ENCODE peak calls at places on chromosomes 1 and 21, in seven cellular contexts. One of them, this sample, is unnamed.

GRCh38 chr1:174230399-174230798 is 71.1 kb downstream of the RABGAP1L start:
- DNase-seq in aorta: no peak
- DNase-seq in HCEC 1CT: no peak
- DNase-seq in AG10803: no peak
- DNase-seq in RWPE1: no peak
- DNase-seq in NAMALWA: no peak
- DNase-seq in NCI-H1105: no peak
- DNase-seq in this sample: no peak

GRCh38 chr1:18943162-18943561 is 13.3 kb downstream of the IFFO2 start:
- DNase-seq in aorta: no peak
- DNase-seq in HCEC 1CT: no peak
- DNase-seq in AG10803: no peak
- DNase-seq in RWPE1: no peak
- DNase-seq in NAMALWA: no peak
- DNase-seq in NCI-H1105: no peak
- DNase-seq in this sample: no peak

GRCh38 chr1:201053155-201053860 is 29.8 kb upstream of the KIF21B start:
- DNase-seq in aorta: no peak
- DNase-seq in HCEC 1CT: no peak
- DNase-seq in AG10803: no peak
- DNase-seq in RWPE1: no peak
- DNase-seq in NAMALWA: peak; percentile 42
- DNase-seq in NCI-H1105: no peak
- DNase-seq in this sample: no peak

GRCh38 chr1:225919906-225920305 is 4.1 kb downstream of the PYCR2 start:
- DNase-seq in aorta: peak; percentile 83
- DNase-seq in HCEC 1CT: peak; percentile 20
- DNase-seq in AG10803: peak; percentile 87
- DNase-seq in RWPE1: peak; percentile 93
- DNase-seq in NAMALWA: no peak
- DNase-seq in NCI-H1105: peak; percentile 54
- DNase-seq in this sample: no peak

GRCh38 chr1:39666772-39667171 is 5.1 kb downstream of the NT5C1A start:
- DNase-seq in aorta: no peak
- DNase-seq in HCEC 1CT: no peak
- DNase-seq in AG10803: no peak
- DNase-seq in RWPE1: no peak
- DNase-seq in NAMALWA: no peak
- DNase-seq in NCI-H1105: no peak
- DNase-seq in this sample: no peak

GRCh38 chr1:9843576-9843945 is 19.8 kb upstream of the CLSTN1 start:
- DNase-seq in aorta: no peak
- DNase-seq in HCEC 1CT: no peak
- DNase-seq in AG10803: no peak
- DNase-seq in RWPE1: peak; percentile 50
- DNase-seq in NAMALWA: no peak
- DNase-seq in NCI-H1105: peak; percentile 63
- DNase-seq in this sample: no peak

GRCh38 chr1:212301570-212301969 is 16.4 kb downstream of the PPP2R5A start:
- DNase-seq in aorta: no peak
- DNase-seq in HCEC 1CT: no peak
- DNase-seq in AG10803: peak; percentile 36
- DNase-seq in RWPE1: no peak
- DNase-seq in NAMALWA: no peak
- DNase-seq in NCI-H1105: no peak
- DNase-seq in this sample: no peak

GRCh38 chr1:235429143-235429542 is 61.9 kb downstream of the TBCE start:
- DNase-seq in aorta: no peak
- DNase-seq in HCEC 1CT: no peak
- DNase-seq in AG10803: peak; percentile 16
- DNase-seq in RWPE1: peak; percentile 21
- DNase-seq in NAMALWA: no peak
- DNase-seq in NCI-H1105: no peak
- DNase-seq in this sample: no peak

GRCh38 chr1:46520063-46520911 is 30.7 kb downstream of the DMBX1 start:
- DNase-seq in aorta: peak; percentile 79
- DNase-seq in HCEC 1CT: peak; percentile 52
- DNase-seq in AG10803: peak; percentile 77
- DNase-seq in RWPE1: peak; percentile 86
- DNase-seq in NAMALWA: no peak
- DNase-seq in NCI-H1105: peak; percentile 73
- DNase-seq in this sample: peak; percentile 92

GRCh38 chr21:41648591-41649031 is 118.2 kb downstream of the RIPK4 start:
- DNase-seq in aorta: no peak
- DNase-seq in HCEC 1CT: no peak
- DNase-seq in AG10803: peak; percentile 81
- DNase-seq in RWPE1: peak; percentile 73
- DNase-seq in NAMALWA: no peak
- DNase-seq in NCI-H1105: no peak
- DNase-seq in this sample: no peak

GRCh38 chr1:145926706-145927072 is 595 bp downstream of the RBM8A start:
- DNase-seq in aorta: no peak
- DNase-seq in HCEC 1CT: no peak
- DNase-seq in AG10803: no peak
- DNase-seq in RWPE1: no peak
- DNase-seq in NAMALWA: no peak
- DNase-seq in NCI-H1105: no peak
- DNase-seq in this sample: no peak

GRCh38 chr1:208601569-208601968 is 357.4 kb upstream of the PLXNA2 start:
- DNase-seq in aorta: no peak
- DNase-seq in HCEC 1CT: no peak
- DNase-seq in AG10803: peak; percentile 21
- DNase-seq in RWPE1: no peak
- DNase-seq in NAMALWA: no peak
- DNase-seq in NCI-H1105: no peak
- DNase-seq in this sample: peak; percentile 35

GRCh38 chr1:203467550-203467921 is 8.1 kb upstream of the PRELP start:
- DNase-seq in aorta: peak; percentile 92
- DNase-seq in HCEC 1CT: no peak
- DNase-seq in AG10803: peak; percentile 45
- DNase-seq in RWPE1: no peak
- DNase-seq in NAMALWA: no peak
- DNase-seq in NCI-H1105: no peak
- DNase-seq in this sample: no peak

GRCh38 chr1:115677172-115677542 is 35.4 kb downstream of the VANGL1 start:
- DNase-seq in aorta: no peak
- DNase-seq in HCEC 1CT: no peak
- DNase-seq in AG10803: peak; percentile 15
- DNase-seq in RWPE1: no peak
- DNase-seq in NAMALWA: peak; percentile 11
- DNase-seq in NCI-H1105: no peak
- DNase-seq in this sample: peak; percentile 83

GRCh38 chr1:222920169-222920568 is 105.3 kb downstream of the DISP1 start:
- DNase-seq in aorta: no peak
- DNase-seq in HCEC 1CT: peak; percentile 19
- DNase-seq in AG10803: no peak
- DNase-seq in RWPE1: no peak
- DNase-seq in NAMALWA: no peak
- DNase-seq in NCI-H1105: no peak
- DNase-seq in this sample: no peak

GRCh38 chr1:200890027-200890426 is 4.7 kb upstream of the INAVA start:
- DNase-seq in aorta: no peak
- DNase-seq in HCEC 1CT: no peak
- DNase-seq in AG10803: no peak
- DNase-seq in RWPE1: no peak
- DNase-seq in NAMALWA: no peak
- DNase-seq in NCI-H1105: no peak
- DNase-seq in this sample: no peak

GRCh38 chr1:60972841-60973364 is 109.5 kb upstream of the NFIA start:
- DNase-seq in aorta: no peak
- DNase-seq in HCEC 1CT: peak; percentile 87
- DNase-seq in AG10803: peak; percentile 84
- DNase-seq in RWPE1: peak; percentile 69
- DNase-seq in NAMALWA: no peak
- DNase-seq in NCI-H1105: no peak
- DNase-seq in this sample: no peak

GRCh38 chr1:201116091-201116490 is 3.9 kb upstream of the CACNA1S start:
- DNase-seq in aorta: no peak
- DNase-seq in HCEC 1CT: no peak
- DNase-seq in AG10803: no peak
- DNase-seq in RWPE1: no peak
- DNase-seq in NAMALWA: no peak
- DNase-seq in NCI-H1105: no peak
- DNase-seq in this sample: no peak

GRCh38 chr1:20141466-20141865 is 2.3 kb downstream of the PLA2G2F start:
- DNase-seq in aorta: no peak
- DNase-seq in HCEC 1CT: no peak
- DNase-seq in AG10803: no peak
- DNase-seq in RWPE1: no peak
- DNase-seq in NAMALWA: no peak
- DNase-seq in NCI-H1105: no peak
- DNase-seq in this sample: no peak

GRCh38 chr21:25428537-25428936 is 178.7 kb downstream of the MRPL39 start:
- DNase-seq in aorta: no peak
- DNase-seq in HCEC 1CT: no peak
- DNase-seq in AG10803: no peak
- DNase-seq in RWPE1: no peak
- DNase-seq in NAMALWA: no peak
- DNase-seq in NCI-H1105: no peak
- DNase-seq in this sample: no peak

GRCh38 chr1:226863446-226863845 is 7.0 kb upstream of the PSEN2 start:
- DNase-seq in aorta: no peak
- DNase-seq in HCEC 1CT: peak; percentile 83
- DNase-seq in AG10803: peak; percentile 82
- DNase-seq in RWPE1: no peak
- DNase-seq in NAMALWA: no peak
- DNase-seq in NCI-H1105: no peak
- DNase-seq in this sample: no peak

GRCh38 chr1:3319874-3320245 is 134.6 kb upstream of the ARHGEF16 start:
- DNase-seq in aorta: no peak
- DNase-seq in HCEC 1CT: no peak
- DNase-seq in AG10803: peak; percentile 53
- DNase-seq in RWPE1: peak; percentile 76
- DNase-seq in NAMALWA: peak; percentile 93
- DNase-seq in NCI-H1105: peak; percentile 50
- DNase-seq in this sample: peak; percentile 70

GRCh38 chr1:59427155-59427554 is 130.3 kb downstream of the FGGY start:
- DNase-seq in aorta: no peak
- DNase-seq in HCEC 1CT: no peak
- DNase-seq in AG10803: peak; percentile 75
- DNase-seq in RWPE1: peak; percentile 69
- DNase-seq in NAMALWA: no peak
- DNase-seq in NCI-H1105: no peak
- DNase-seq in this sample: no peak

GRCh38 chr1:156436319-156437043 is 64.1 kb downstream of the MEF2D start:
- DNase-seq in aorta: no peak
- DNase-seq in HCEC 1CT: no peak
- DNase-seq in AG10803: no peak
- DNase-seq in RWPE1: no peak
- DNase-seq in NAMALWA: no peak
- DNase-seq in NCI-H1105: peak; percentile 43
- DNase-seq in this sample: peak; percentile 73